ENCODE peak calls at places on chromosomes 16 and 17, in eight cellular contexts. V is fibroblast of villous mesenchyme; F is stromal cell of bone marrow; U is NCI-H2171; Q is effector CD4-positive, alpha-beta T cell; P is colonic mucosa; E is bronchial epithelial cell; L is stimulated activated CD4-positive, alpha-beta T cell treated with anti-CD3 and anti-CD28 coated beads, TNF-alpha, amount 100 ng/mL, for 24 hours. I is an unnamed sample.

GRCh38 chr17:8954339-8954738 is 11.2 kb downstream of the PIK3R5 start:
- DNase-seq in V (no peak), F (no peak), U (no peak), Q (peak), P (peak), E (no peak), L (peak), I (no peak)

GRCh38 chr17:56737741-56738161 is 96.0 kb downstream of the C17orf67 start:
- DNase-seq in V (peak), F (peak), U (no peak), Q (no peak), P (no peak), E (no peak), L (no peak), I (no peak)

GRCh38 chr17:62179525-62180161 is 114.6 kb upstream of the MED13 start:
- DNase-seq in V (peak), F (peak), U (no peak), Q (no peak), P (peak), E (peak), L (no peak), I (no peak)

GRCh38 chr17:17993852-17994251 is 21.2 kb downstream of the DRC3 start:
- DNase-seq in V (no peak), F (no peak), U (no peak), Q (no peak), P (no peak), E (no peak), L (no peak), I (no peak)

GRCh38 chr16:87855852-87856715 is 13.2 kb downstream of the SLC7A5 start:
- DNase-seq in V (peak), F (peak), U (no peak), Q (no peak), P (peak), E (no peak), L (no peak), I (no peak)

GRCh38 chr17:46733837-46734516 is 84.5 kb downstream of the WNT3 start:
- DNase-seq in V (peak), F (peak), U (no peak), Q (no peak), P (no peak), E (peak), L (no peak), I (no peak)

GRCh38 chr17:8900626-8901585 is 33.4 kb upstream of the PIK3R6 start:
- DNase-seq in V (no peak), F (no peak), U (no peak), Q (no peak), P (no peak), E (no peak), L (no peak), I (no peak)

GRCh38 chr16:54030451-54030850 is 256.1 kb downstream of the IRX3 start:
- DNase-seq in V (no peak), F (no peak), U (no peak), Q (no peak), P (no peak), E (peak), L (no peak), I (peak)

GRCh38 chr17:39903158-39903884 is 15.1 kb downstream of the GSDMB start:
- DNase-seq in V (no peak), F (peak), U (no peak), Q (no peak), P (no peak), E (no peak), L (no peak), I (no peak)

GRCh38 chr16:1433756-1434155 is 2.9 kb downstream of the PERCC1 start:
- DNase-seq in V (no peak), F (no peak), U (no peak), Q (no peak), P (no peak), E (no peak), L (no peak), I (no peak)

GRCh38 chr16:85329999-85330693 is 217.9 kb upstream of the CIBAR2 start:
- DNase-seq in V (no peak), F (no peak), U (no peak), Q (no peak), P (no peak), E (no peak), L (no peak), I (no peak)

GRCh38 chr16:797120-797420 is 3.5 kb downstream of the GNG13 start:
- DNase-seq in V (no peak), F (no peak), U (no peak), Q (no peak), P (peak), E (no peak), L (no peak), I (no peak)

GRCh38 chr16:77775911-77776909 is 12.2 kb upstream of the VAT1L start:
- DNase-seq in V (peak), F (no peak), U (no peak), Q (no peak), P (no peak), E (peak), L (no peak), I (no peak)

GRCh38 chr17:68684860-68685493 is 83.8 kb upstream of the FAM20A start:
- DNase-seq in V (peak), F (peak), U (no peak), Q (no peak), P (no peak), E (no peak), L (no peak), I (no peak)

GRCh38 chr17:12549499-12549901 is 116.2 kb upstream of the MYOCD start:
- DNase-seq in V (peak), F (no peak), U (no peak), Q (no peak), P (no peak), E (no peak), L (no peak), I (no peak)

GRCh38 chr17:58818654-58819053 is 63.0 kb downstream of the PPM1E start:
- DNase-seq in V (no peak), F (no peak), U (no peak), Q (no peak), P (no peak), E (no peak), L (no peak), I (peak)

GRCh38 chr16:29897333-29897732 is 2.0 kb downstream of the SEZ6L2 start:
- DNase-seq in V (no peak), F (no peak), U (no peak), Q (no peak), P (no peak), E (no peak), L (no peak), I (no peak)

GRCh38 chr16:83443972-83444371 is 363.8 kb upstream of the HSBP1 start:
- DNase-seq in V (no peak), F (no peak), U (no peak), Q (no peak), P (no peak), E (no peak), L (no peak), I (no peak)

GRCh38 chr17:45228985-45229517 is 7.4 kb downstream of the FMNL1 start:
- DNase-seq in V (peak), F (peak), U (no peak), Q (peak), P (peak), E (peak), L (peak), I (no peak)

GRCh38 chr17:50268632-50269287 is 5.5 kb upstream of the TMEM92 start:
- DNase-seq in V (peak), F (no peak), U (no peak), Q (no peak), P (peak), E (no peak), L (no peak), I (no peak)

GRCh38 chr17:63973930-63974593 is 1.3 kb upstream of the SCN4A start:
- DNase-seq in V (no peak), F (no peak), U (no peak), Q (no peak), P (no peak), E (peak), L (no peak), I (peak)

GRCh38 chr17:55496094-55496881 is 15.0 kb downstream of the SMIM36 start:
- DNase-seq in V (peak), F (peak), U (no peak), Q (no peak), P (peak), E (peak), L (no peak), I (no peak)

GRCh38 chr17:43043306-43043705 is 18.3 kb downstream of the RND2 start:
- DNase-seq in V (no peak), F (no peak), U (no peak), Q (no peak), P (no peak), E (no peak), L (no peak), I (no peak)

GRCh38 chr16:89246903-89247733 is 29.6 kb downstream of the ZNF778 start:
- DNase-seq in V (peak), F (peak), U (peak), Q (peak), P (peak), E (peak), L (peak), I (peak)

GRCh38 chr16:3173892-3174617 is 13.9 kb upstream of the OR1F1 start:
- DNase-seq in V (no peak), F (no peak), U (no peak), Q (no peak), P (no peak), E (peak), L (no peak), I (no peak)

GRCh38 chr17:57953219-57953618 is 2.0 kb downstream of the CUEDC1 start:
- DNase-seq in V (no peak), F (no peak), U (no peak), Q (no peak), P (no peak), E (no peak), L (no peak), I (no peak)

GRCh38 chr16:3317315-3317999 is 12.2 kb downstream of the ZNF75A start:
- DNase-seq in V (peak), F (no peak), U (no peak), Q (no peak), P (no peak), E (peak), L (no peak), I (no peak)

GRCh38 chr17:57142925-57143324 is 57.9 kb downstream of the AKAP1 start:
- DNase-seq in V (peak), F (peak), U (no peak), Q (no peak), P (no peak), E (no peak), L (no peak), I (no peak)

GRCh38 chr17:56699186-56699895 is 105.8 kb downstream of the NOG start:
- DNase-seq in V (peak), F (peak), U (peak), Q (no peak), P (peak), E (peak), L (no peak), I (no peak)

GRCh38 chr16:58414938-58415451 is 22.7 kb downstream of the GINS3 start:
- DNase-seq in V (no peak), F (no peak), U (no peak), Q (no peak), P (no peak), E (no peak), L (no peak), I (no peak)

GRCh38 chr17:72386619-72387237 is 265.9 kb downstream of the SOX9 start:
- DNase-seq in V (peak), F (no peak), U (peak), Q (no peak), P (no peak), E (no peak), L (no peak), I (peak)

GRCh38 chr17:17729620-17730249 is 48.5 kb downstream of the RAI1 start:
- DNase-seq in V (no peak), F (no peak), U (peak), Q (peak), P (peak), E (no peak), L (peak), I (no peak)

GRCh38 chr17:27247071-27247957 is 46.6 kb upstream of the WSB1 start:
- DNase-seq in V (peak), F (peak), U (no peak), Q (no peak), P (peak), E (peak), L (no peak), I (peak)

GRCh38 chr16:83924686-83925085 is 25.8 kb downstream of the MLYCD start:
- DNase-seq in V (no peak), F (no peak), U (no peak), Q (no peak), P (no peak), E (no peak), L (no peak), I (no peak)